ENCODE peak calls at places on chromosomes 12 and 14, in nine cellular contexts. S is endodermal cell; Z is lower leg skin; M is activated CD8-positive, alpha-beta T cell treated with anti-CD3 and anti-CD28 coated beads for 36 hours; G is heart right ventricle; O is IMR-90; C is Calu3; R is neural crest cell; D is cardiac fibroblast. B is an unnamed sample.
A peak's percentile ranks its signal among the peaks of the same experiment; 100 is the strongest.

GRCh38 chr14:50351016-50351415 is 38.9 kb downstream of the DMAC2L start:
- DNase-seq in Z (no peak), S (no peak), C (no peak), G (no peak), M (no peak), D (no peak), R (no peak), O (peak; percentile 55), B (no peak)

GRCh38 chr14:93962701-93963601 is 13.4 kb downstream of the ASB2 start:
- DNase-seq in Z (no peak), O (peak; percentile 74), G (no peak), R (no peak), D (no peak), C (no peak), S (no peak), M (peak; percentile 79), B (no peak)

GRCh38 chr12:38884666-38885065 is 20.7 kb downstream of the CPNE8 start:
- DNase-seq in S (no peak), G (no peak), Z (no peak), C (no peak), D (no peak), R (no peak), M (no peak), O (no peak), B (no peak)

GRCh38 chr14:58353516-58354299 is 42.0 kb upstream of the TOMM20L start:
- DNase-seq in M (no peak), D (no peak), C (no peak), O (no peak), R (no peak), S (no peak), G (no peak), Z (no peak), B (no peak)

GRCh38 chr12:62930546-62931425 is 4.2 kb downstream of the PPM1H start:
- DNase-seq in M (no peak), O (peak; percentile 4), C (no peak), S (no peak), G (no peak), Z (no peak), R (no peak), D (no peak), B (no peak)

GRCh38 chr12:91111366-91112321 is at the start of gene LUM:
- DNase-seq in M (no peak), Z (no peak), D (peak; percentile 64), S (peak; percentile 68), O (peak; percentile 69), G (peak; percentile 42), R (no peak), C (no peak), B (no peak)

GRCh38 chr12:94595152-94595551 is 55.2 kb downstream of the TMCC3 start:
- DNase-seq in C (peak; percentile 23), O (no peak), S (no peak), M (no peak), R (no peak), D (no peak), Z (no peak), G (no peak), B (no peak)

GRCh38 chr12:117853600-117853999 is 115.2 kb downstream of the KSR2 start:
- DNase-seq in S (no peak), O (no peak), C (peak; percentile 70), G (no peak), R (no peak), D (no peak), Z (no peak), M (no peak), B (no peak)

GRCh38 chr12:102950107-102950949 is 7.1 kb upstream of the ASCL1 start:
- DNase-seq in G (no peak), S (peak; percentile 89), D (no peak), O (no peak), Z (no peak), C (no peak), R (no peak), M (no peak), B (no peak)

GRCh38 chr12:87234898-87235297 is 794.3 kb downstream of the C12orf50 start:
- DNase-seq in D (no peak), M (no peak), Z (no peak), R (no peak), O (no peak), S (no peak), C (no peak), G (no peak), B (no peak)

GRCh38 chr12:101570022-101570421 is 24.7 kb upstream of the MYBPC1 start:
- DNase-seq in G (no peak), C (peak; percentile 14), Z (no peak), M (no peak), S (no peak), D (peak; percentile 49), O (peak; percentile 63), R (no peak), B (no peak)

GRCh38 chr12:26431211-26431610 is 235.8 kb downstream of the SSPN start:
- DNase-seq in O (no peak), C (no peak), M (no peak), D (no peak), Z (no peak), R (no peak), S (no peak), G (no peak), B (no peak)

GRCh38 chr12:13100882-13101769 is 2.3 kb downstream of the GSG1 start:
- DNase-seq in O (peak; percentile 91), M (peak; percentile 94), D (peak; percentile 97), Z (peak; percentile 99), C (peak; percentile 94), S (peak; percentile 97), G (peak; percentile 90), R (peak; percentile 77), B (peak; percentile 80)

GRCh38 chr12:45124485-45125155 is 73.7 kb upstream of the DBX2 start:
- DNase-seq in R (no peak), M (no peak), S (no peak), D (no peak), C (no peak), G (no peak), O (no peak), Z (no peak), B (no peak)

GRCh38 chr12:49342066-49342913 is 4.4 kb upstream of the DNAJC22 start:
- DNase-seq in R (peak; percentile 96), O (peak; percentile 66), S (peak; percentile 100), D (peak; percentile 79), M (peak; percentile 93), G (peak; percentile 68), Z (peak; percentile 94), C (peak; percentile 79), B (peak; percentile 79)

GRCh38 chr14:94411638-94412037 is 23.2 kb upstream of the SERPINA1 start:
- DNase-seq in Z (no peak), M (no peak), S (no peak), O (no peak), C (no peak), D (no peak), G (no peak), R (no peak), B (no peak)

GRCh38 chr12:124109760-124110159 is 136.7 kb downstream of the ZNF664 start:
- DNase-seq in R (no peak), Z (no peak), M (peak; percentile 47), S (peak; percentile 85), C (peak; percentile 18), O (peak; percentile 5), D (peak; percentile 31), G (no peak), B (no peak)

GRCh38 chr12:124107299-124107698 is 134.3 kb downstream of the ZNF664 start:
- DNase-seq in O (no peak), M (no peak), R (no peak), S (no peak), G (no peak), D (no peak), Z (no peak), C (no peak), B (no peak)

GRCh38 chr12:124110372-124110883 is 137.4 kb downstream of the ZNF664 start:
- DNase-seq in C (no peak), S (peak; percentile 47), D (no peak), M (no peak), O (no peak), G (no peak), R (no peak), Z (no peak), B (no peak)

GRCh38 chr12:124100572-124101178 is 127.7 kb downstream of the ZNF664 start:
- DNase-seq in C (no peak), D (no peak), R (no peak), S (no peak), M (no peak), G (no peak), Z (no peak), O (no peak), B (no peak)

GRCh38 chr12:124105546-124105945 is 132.5 kb downstream of the ZNF664 start:
- DNase-seq in O (no peak), D (no peak), M (no peak), S (no peak), R (no peak), G (no peak), Z (no peak), C (no peak), B (no peak)
- TF ChIP-seq CTCF in O (no peak), D (no peak), M (no peak), S (no peak), R (no peak), G (no peak), Z (no peak), C (no peak), B (no peak)

DNA sequence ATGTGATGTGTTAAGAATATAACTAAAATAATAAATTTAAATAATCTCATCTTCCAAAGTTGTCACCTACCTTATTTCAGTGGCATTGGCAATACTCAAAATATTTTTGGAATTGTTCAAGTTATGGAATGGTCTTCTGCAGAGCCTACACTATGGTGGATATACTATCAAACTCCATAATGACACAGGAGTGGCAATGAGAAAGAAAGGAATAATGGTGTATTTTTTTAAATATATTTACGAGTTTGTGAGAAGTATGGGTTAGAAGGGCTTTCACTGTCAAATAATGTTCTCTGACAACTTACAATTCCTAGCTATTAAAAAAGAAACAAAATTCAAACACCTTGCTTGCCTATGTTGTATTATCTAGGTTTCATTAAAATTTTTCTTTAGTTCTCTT is 38.1 kb downstream of the HEATR5A start:
- DNase-seq in S (no peak), G (no peak), O (no peak), R (no peak), C (no peak), M (no peak), D (no peak), Z (no peak), B (no peak)
- TF ChIP-seq CTCF in S (no peak), G (no peak), O (no peak), R (no peak), C (no peak), M (no peak), D (no peak), Z (no peak), B (no peak)

GRCh38 chr12:104986022-104986941 is at the start of gene NOPCHAP1:
- DNase-seq in M (peak; percentile 91), O (peak; percentile 75), S (peak; percentile 99), R (peak; percentile 96), D (peak; percentile 85), C (peak; percentile 97), Z (peak; percentile 98), G (peak; percentile 95), B (peak; percentile 92)

GRCh38 chr12:104990950-104991349 is 4.8 kb downstream of the NOPCHAP1 start:
- DNase-seq in S (no peak), C (no peak), G (no peak), M (no peak), R (no peak), D (no peak), O (no peak), Z (no peak), B (no peak)

GRCh38 chr12:104985206-104985605 is 910 bp upstream of the NOPCHAP1 start:
- DNase-seq in S (no peak), M (no peak), Z (no peak), O (no peak), G (no peak), R (no peak), D (no peak), C (peak; percentile 9), B (no peak)
- TF ChIP-seq CTCF in S (no peak), M (no peak), Z (no peak), O (no peak), G (no peak), R (no peak), D (no peak), C (no peak), B (no peak)

GRCh38 chr14:99037777-99038176 is 234.2 kb downstream of the BCL11B start:
- DNase-seq in S (peak; percentile 77), R (no peak), O (no peak), D (no peak), Z (peak; percentile 85), G (no peak), C (no peak), M (no peak), B (no peak)
- TF ChIP-seq CTCF in S (peak; percentile 69), R (peak; percentile 57), O (no peak), D (no peak), Z (no peak), G (no peak), C (no peak), M (no peak), B (peak; percentile 61)